ENCODE peak calls at places on chromosomes 5 and 9, in four cellular contexts. One of them, this sample, is unnamed.

GRCh38 chr9:130198501-130199179 is 26.4 kb downstream of the NCS1 start:
- DNase-seq in adrenal gland: peak; percentile 90
- DNase-seq in kidney epithelial cell: no peak
- DNase-seq in HCT116: no peak
- DNase-seq in this sample: no peak

GRCh38 chr9:115883467-115884329 is 269.9 kb upstream of the PAPPA start:
- DNase-seq in kidney epithelial cell: peak; percentile 25
- DNase-seq in HCT116: peak; percentile 12
- DNase-seq in adrenal gland: peak; percentile 2
- DNase-seq in this sample: no peak

GRCh38 chr9:128808543-128808942 is 9.8 kb upstream of the ENDOG start:
- DNase-seq in adrenal gland: no peak
- DNase-seq in kidney epithelial cell: no peak
- DNase-seq in HCT116: no peak
- DNase-seq in this sample: no peak

GRCh38 chr9:135555910-135556309 is 5.6 kb upstream of the PAEP start:
- DNase-seq in HCT116: no peak
- DNase-seq in kidney epithelial cell: no peak
- DNase-seq in adrenal gland: no peak
- DNase-seq in this sample: no peak

GRCh38 chr5:1568201-1568979 is 44.6 kb upstream of the LPCAT1 start:
- DNase-seq in kidney epithelial cell: peak; percentile 78
- DNase-seq in HCT116: no peak
- DNase-seq in adrenal gland: peak; percentile 55
- DNase-seq in this sample: peak; percentile 63

GRCh38 chr9:2838356-2838983 is 5.4 kb downstream of the PUM3 start:
- DNase-seq in HCT116: no peak
- DNase-seq in kidney epithelial cell: no peak
- DNase-seq in adrenal gland: no peak
- DNase-seq in this sample: no peak

GRCh38 chr5:37272564-37272963 is 23.4 kb upstream of the CPLANE1 start:
- DNase-seq in adrenal gland: peak; percentile 13
- DNase-seq in HCT116: no peak
- DNase-seq in kidney epithelial cell: peak; percentile 55
- DNase-seq in this sample: no peak

GRCh38 chr5:74052441-74052840 is 426.4 kb downstream of the ARHGEF28 start:
- DNase-seq in kidney epithelial cell: no peak
- DNase-seq in HCT116: no peak
- DNase-seq in adrenal gland: no peak
- DNase-seq in this sample: no peak

DNA sequence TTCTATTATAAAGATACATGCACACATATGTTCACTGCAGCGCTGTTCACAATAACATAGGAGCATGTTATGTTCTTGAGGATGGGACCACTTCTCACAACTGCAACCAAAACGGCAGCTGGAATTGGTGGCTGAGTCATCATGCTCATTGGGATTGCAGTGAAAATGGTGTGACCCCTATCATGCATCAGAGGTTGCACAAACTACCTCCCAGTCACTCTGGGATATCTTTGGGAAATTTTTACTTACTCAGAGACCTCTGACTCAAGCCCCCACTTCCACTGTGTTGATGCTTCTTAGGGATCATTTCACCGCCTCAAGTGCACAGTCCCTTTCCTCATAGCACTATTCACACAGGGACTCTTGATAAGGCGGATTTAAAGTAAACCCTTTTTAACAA is 474.1 kb downstream of the BNC2 start:
- DNase-seq in adrenal gland: no peak
- DNase-seq in kidney epithelial cell: no peak
- DNase-seq in HCT116: no peak
- DNase-seq in this sample: no peak
- TF ChIP-seq CTCF in adrenal gland: no peak
- TF ChIP-seq CTCF in kidney epithelial cell: no peak
- TF ChIP-seq CTCF in HCT116: no peak
- TF ChIP-seq CTCF in this sample: no peak

GRCh38 chr9:124831642-124832364 is 21.5 kb upstream of the WDR38 start:
- DNase-seq in adrenal gland: peak; percentile 89
- DNase-seq in HCT116: no peak
- DNase-seq in kidney epithelial cell: no peak
- DNase-seq in this sample: no peak

GRCh38 chr9:124839612-124840299 is 13.5 kb upstream of the WDR38 start:
- DNase-seq in HCT116: peak; percentile 33
- DNase-seq in adrenal gland: no peak
- DNase-seq in kidney epithelial cell: no peak
- DNase-seq in this sample: no peak

GRCh38 chr9:124834586-124834985 is 18.7 kb upstream of the WDR38 start:
- DNase-seq in kidney epithelial cell: peak; percentile 54
- DNase-seq in adrenal gland: no peak
- DNase-seq in HCT116: peak; percentile 84
- DNase-seq in this sample: no peak

GRCh38 chr9:124830593-124830992 is 22.7 kb upstream of the WDR38 start:
- DNase-seq in HCT116: no peak
- DNase-seq in adrenal gland: no peak
- DNase-seq in kidney epithelial cell: no peak
- DNase-seq in this sample: no peak

GRCh38 chr9:124835026-124835501 is 18.2 kb upstream of the WDR38 start:
- DNase-seq in HCT116: no peak
- DNase-seq in adrenal gland: peak; percentile 85
- DNase-seq in kidney epithelial cell: no peak
- DNase-seq in this sample: no peak
- H3K4me3 ChIP-seq in HCT116: peak overlapping the region; percentile 51
- H3K4me3 ChIP-seq in adrenal gland: no peak overlapping the region
- H3K4me3 ChIP-seq in kidney epithelial cell: no peak overlapping the region
- H3K4me3 ChIP-seq in this sample: no peak overlapping the region

GRCh38 chr5:124746252-124746915 is at the start of gene ZNF608:
- DNase-seq in adrenal gland: peak; percentile 57
- DNase-seq in HCT116: no peak
- DNase-seq in kidney epithelial cell: peak; percentile 67
- DNase-seq in this sample: no peak

GRCh38 chr5:124745367-124746251 is 830 bp downstream of the ZNF608 start:
- DNase-seq in adrenal gland: peak; percentile 37
- DNase-seq in kidney epithelial cell: no peak
- DNase-seq in HCT116: no peak
- DNase-seq in this sample: no peak

GRCh38 chr5:124748687-124749594 is 2.5 kb upstream of the ZNF608 start:
- DNase-seq in adrenal gland: peak; percentile 88
- DNase-seq in kidney epithelial cell: peak; percentile 89
- DNase-seq in HCT116: peak; percentile 92
- DNase-seq in this sample: no peak

GRCh38 chr5:124747770-124748686 is 1.6 kb upstream of the ZNF608 start:
- DNase-seq in HCT116: no peak
- DNase-seq in adrenal gland: no peak
- DNase-seq in kidney epithelial cell: no peak
- DNase-seq in this sample: no peak

DNA sequence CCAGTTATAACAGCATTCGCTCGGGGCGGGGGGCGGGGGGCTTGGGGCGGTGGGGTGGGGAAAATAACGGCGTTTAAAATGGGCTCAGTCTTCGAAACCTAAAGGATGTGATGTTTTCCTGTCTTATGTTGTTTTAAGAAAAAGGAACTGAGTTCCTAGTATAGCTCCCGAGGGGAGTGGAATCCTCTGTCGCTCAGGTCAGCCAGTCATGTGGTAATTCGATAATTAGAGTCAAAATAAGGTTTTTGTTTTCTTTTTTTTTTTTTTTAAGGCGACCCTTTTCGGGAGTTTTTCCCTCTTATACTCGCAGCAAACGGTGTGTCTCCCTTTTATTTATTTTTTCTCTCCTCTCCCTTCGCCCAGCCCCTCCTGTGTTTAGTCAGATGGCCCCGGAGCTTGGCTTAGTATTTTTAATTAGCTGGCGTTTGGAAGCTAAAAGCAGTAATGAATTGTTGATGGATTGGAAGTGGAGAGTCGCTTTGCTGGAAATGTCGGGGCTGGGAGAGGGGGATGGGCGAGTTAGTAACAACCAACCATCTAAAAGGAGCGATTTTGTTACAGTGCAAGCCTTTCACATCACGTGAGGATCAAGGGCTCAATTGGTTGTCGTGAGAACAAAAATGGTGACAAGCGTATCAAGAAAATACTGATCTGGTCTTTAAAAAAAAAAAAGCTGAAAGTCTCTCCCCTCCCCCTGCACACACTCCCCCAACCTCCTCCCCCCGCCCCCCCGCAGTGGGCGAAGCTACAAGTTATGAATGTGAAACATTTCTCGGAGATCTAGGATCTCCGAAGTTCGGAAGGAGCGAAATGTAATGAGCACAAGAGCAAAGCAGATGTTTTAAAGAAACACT is 704 bp upstream of the ZNF608 start:
- DNase-seq in kidney epithelial cell: peak; percentile 90
- DNase-seq in HCT116: peak; percentile 80
- DNase-seq in adrenal gland: peak; percentile 95
- DNase-seq in this sample: no peak
- H3K27me3 ChIP-seq in kidney epithelial cell: no peaks in the 10 kb centered on the region
- H3K27me3 ChIP-seq in HCT116: no peaks in the 10 kb centered on the region
- H3K27me3 ChIP-seq in adrenal gland: no peaks in the 10 kb centered on the region
- H3K27me3 ChIP-seq in this sample: peaks cover 20% of the 10 kb centered on the region

DNA sequence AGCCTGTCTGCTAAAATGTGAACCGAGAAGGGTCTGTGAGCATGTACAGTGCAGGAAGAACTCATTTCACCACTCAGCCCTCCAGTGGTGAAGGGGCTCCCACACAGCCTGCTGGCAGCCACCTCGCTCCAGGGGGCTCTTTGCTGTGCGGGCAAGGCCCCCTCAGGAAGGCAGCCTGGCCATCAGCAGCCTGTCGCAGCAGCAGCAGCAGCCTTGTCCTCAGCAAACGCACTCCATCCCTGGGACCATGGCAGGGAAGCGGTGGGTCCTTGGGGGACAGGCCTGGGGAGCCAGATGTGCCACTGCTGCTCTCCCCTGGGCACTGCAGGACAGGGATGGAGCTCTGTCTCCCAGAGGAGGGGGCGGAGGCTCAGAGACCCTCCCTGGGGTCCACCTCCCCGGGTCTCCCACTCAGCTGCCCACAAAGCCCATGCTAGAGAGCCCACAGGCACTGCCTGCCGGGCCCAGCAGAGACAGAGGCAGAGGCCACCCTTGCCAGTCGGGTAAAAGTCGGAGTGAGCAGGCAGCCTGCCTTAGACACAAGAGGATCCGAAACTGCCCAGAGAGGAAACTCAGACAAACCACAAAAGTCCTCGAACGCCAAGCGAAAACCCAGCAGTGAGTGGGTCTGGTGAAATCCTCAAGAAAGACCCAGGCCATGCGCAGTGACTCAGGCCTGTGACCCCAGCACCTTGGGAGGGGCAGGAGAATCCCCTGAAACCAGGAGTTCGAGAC is 8.0 kb downstream of the BRD3 start:
- DNase-seq in adrenal gland: peak; percentile 53
- DNase-seq in HCT116: no peak
- DNase-seq in kidney epithelial cell: no peak
- DNase-seq in this sample: no peak
- TF ChIP-seq CTCF in adrenal gland: no peak
- TF ChIP-seq CTCF in HCT116: no peak
- TF ChIP-seq CTCF in kidney epithelial cell: no peak
- TF ChIP-seq CTCF in this sample: no peak

DNA sequence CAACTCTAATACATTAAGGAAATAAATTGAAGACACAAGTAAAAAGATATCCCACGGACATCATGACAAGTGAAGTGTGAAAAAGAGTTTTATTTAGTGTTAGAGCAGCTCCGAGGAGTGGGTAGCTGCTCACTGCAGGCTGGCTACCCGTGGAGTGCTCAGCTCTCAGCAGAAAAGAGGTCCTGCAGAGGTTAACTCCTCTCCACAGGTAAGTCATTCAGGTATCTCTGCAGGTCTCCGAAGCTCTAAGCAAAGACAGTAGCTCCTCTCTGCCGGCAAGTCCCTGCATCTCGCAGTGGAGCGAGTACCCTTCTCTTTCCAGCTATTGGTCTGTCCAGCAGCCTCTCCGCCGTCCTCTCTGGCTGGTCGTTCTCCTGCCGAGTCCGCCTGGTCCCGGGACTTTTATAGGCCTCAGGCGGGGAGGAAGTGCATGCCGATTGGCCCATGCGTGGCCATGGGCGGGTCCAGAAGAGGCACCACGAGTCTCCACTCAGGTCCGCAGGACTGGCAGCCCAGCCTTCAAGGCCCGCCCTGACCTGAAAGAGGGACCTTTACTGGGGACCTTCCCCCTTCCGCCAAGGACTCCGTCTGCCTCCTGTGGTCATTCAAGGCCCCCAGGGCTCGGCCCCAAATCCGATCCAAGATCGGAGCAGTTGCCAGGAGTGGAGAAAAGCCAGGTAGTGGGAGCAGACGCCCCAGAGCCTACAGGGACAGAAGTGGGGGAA is 29.9 kb downstream of the BTNL9 start:
- DNase-seq in HCT116: no peak
- DNase-seq in adrenal gland: no peak
- DNase-seq in kidney epithelial cell: no peak
- DNase-seq in this sample: no peak
- H3K4me3 ChIP-seq in HCT116: no peak overlapping the region
- H3K4me3 ChIP-seq in adrenal gland: no peak overlapping the region
- H3K4me3 ChIP-seq in kidney epithelial cell: no peak overlapping the region
- H3K4me3 ChIP-seq in this sample: no peak overlapping the region

DNA sequence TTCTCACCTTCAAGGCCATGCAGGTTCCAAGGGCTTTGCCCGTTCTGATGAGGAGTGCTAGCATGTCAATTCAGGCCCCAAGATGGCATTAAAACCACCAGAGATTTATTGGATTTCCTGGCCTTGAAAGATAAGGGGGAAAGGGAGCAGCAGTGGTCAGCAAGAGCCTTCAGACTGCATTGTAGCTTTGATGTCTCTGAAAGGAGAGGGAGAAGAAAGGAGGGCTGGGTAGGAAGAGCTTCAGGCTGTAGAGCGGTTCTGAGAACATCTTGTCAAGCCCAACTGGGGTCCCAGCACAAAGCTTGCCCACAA is 41.8 kb upstream of the FGF1 start:
- DNase-seq in HCT116: no peak
- DNase-seq in kidney epithelial cell: no peak
- DNase-seq in adrenal gland: no peak
- DNase-seq in this sample: no peak
- H3K27me3 ChIP-seq in HCT116: no peaks in the 10 kb centered on the region
- H3K27me3 ChIP-seq in kidney epithelial cell: no peaks in the 10 kb centered on the region
- H3K27me3 ChIP-seq in adrenal gland: no peaks in the 10 kb centered on the region
- H3K27me3 ChIP-seq in this sample: no peaks in the 10 kb centered on the region

DNA sequence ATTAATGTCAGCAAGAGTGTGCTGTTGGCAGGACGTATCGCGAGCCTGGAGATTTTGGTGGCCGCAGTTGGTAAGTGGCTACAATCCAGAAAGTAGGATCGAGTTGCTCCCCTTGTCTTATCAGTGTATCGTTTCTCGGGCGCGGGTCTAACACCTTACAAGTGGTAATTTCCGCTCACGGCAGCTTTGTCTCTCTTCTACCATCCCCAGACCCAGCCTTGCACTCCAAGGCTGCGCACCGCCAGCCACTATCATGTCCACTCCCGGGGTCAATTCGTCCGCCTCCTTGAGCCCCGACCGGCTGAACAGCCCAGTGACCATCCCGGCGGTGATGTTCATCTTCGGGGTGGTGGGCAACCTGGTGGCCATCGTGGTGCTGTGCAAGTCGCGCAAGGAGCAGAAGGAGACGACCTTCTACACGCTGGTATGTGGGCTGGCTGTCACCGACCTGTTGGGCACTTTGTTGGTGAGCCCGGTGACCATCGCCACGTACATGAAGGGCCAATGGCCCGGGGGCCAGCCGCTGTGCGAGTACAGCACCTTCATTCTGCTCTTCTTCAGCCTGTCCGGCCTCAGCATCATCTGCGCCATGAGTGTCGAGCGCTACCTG is 1.1 kb downstream of the PTGER4 start:
- DNase-seq in kidney epithelial cell: no peak
- DNase-seq in adrenal gland: no peak
- DNase-seq in HCT116: no peak
- DNase-seq in this sample: no peak
- TF ChIP-seq CTCF in kidney epithelial cell: peak; percentile 35
- TF ChIP-seq CTCF in adrenal gland: peak; percentile 30
- TF ChIP-seq CTCF in HCT116: no peak
- TF ChIP-seq CTCF in this sample: peak; percentile 7

This sample was measured in BJ.